ENCODE peak calls at places on chromosomes 7 and 10, in six cellular contexts. One of them, this sample, is unnamed.

GRCh38 chr7:125253454-125254182 is 324.0 kb upstream of the POT1 start:
- DNase-seq in HCT116: no peak
- DNase-seq in prostate gland: no peak
- DNase-seq in transverse colon: no peak
- DNase-seq in stomach: no peak
- DNase-seq in esophagus muscularis mucosa: no peak
- DNase-seq in this sample: no peak

GRCh38 chr7:156950381-156950858 is 908 bp downstream of the NOM1 start:
- DNase-seq in HCT116: no peak
- DNase-seq in prostate gland: no peak
- DNase-seq in transverse colon: no peak
- DNase-seq in stomach: no peak
- DNase-seq in esophagus muscularis mucosa: no peak
- DNase-seq in this sample: no peak

GRCh38 chr7:55142919-55143600 is 124.2 kb downstream of the EGFR start:
- DNase-seq in HCT116: no peak
- DNase-seq in prostate gland: no peak
- DNase-seq in transverse colon: no peak
- DNase-seq in stomach: no peak
- DNase-seq in esophagus muscularis mucosa: peak
- DNase-seq in this sample: no peak

GRCh38 chr10:113187066-113187777 is 237.2 kb downstream of the TCF7L2 start:
- DNase-seq in HCT116: no peak
- DNase-seq in prostate gland: no peak
- DNase-seq in transverse colon: no peak
- DNase-seq in stomach: peak
- DNase-seq in esophagus muscularis mucosa: peak
- DNase-seq in this sample: no peak

GRCh38 chr7:46713868-46714596 is 793.0 kb upstream of the IGFBP3 start:
- DNase-seq in HCT116: no peak
- DNase-seq in prostate gland: no peak
- DNase-seq in transverse colon: peak
- DNase-seq in stomach: peak
- DNase-seq in esophagus muscularis mucosa: no peak
- DNase-seq in this sample: no peak

GRCh38 chr7:1099637-1100036 is 11.7 kb downstream of the GPER1 start:
- DNase-seq in HCT116: no peak
- DNase-seq in prostate gland: no peak
- DNase-seq in transverse colon: no peak
- DNase-seq in stomach: no peak
- DNase-seq in esophagus muscularis mucosa: no peak
- DNase-seq in this sample: no peak

GRCh38 chr7:15007507-15007906 is 105.0 kb upstream of the DGKB start:
- DNase-seq in HCT116: peak
- DNase-seq in prostate gland: no peak
- DNase-seq in transverse colon: no peak
- DNase-seq in stomach: no peak
- DNase-seq in esophagus muscularis mucosa: no peak
- DNase-seq in this sample: no peak

GRCh38 chr7:143172354-143172753 is 10.9 kb upstream of the TAS2R39 start:
- DNase-seq in HCT116: no peak
- DNase-seq in prostate gland: peak
- DNase-seq in transverse colon: peak
- DNase-seq in stomach: peak
- DNase-seq in esophagus muscularis mucosa: no peak
- DNase-seq in this sample: no peak

GRCh38 chr10:103658049-103658577 is 164.6 kb downstream of the NEURL1 start:
- DNase-seq in HCT116: no peak
- DNase-seq in prostate gland: no peak
- DNase-seq in transverse colon: no peak
- DNase-seq in stomach: no peak
- DNase-seq in esophagus muscularis mucosa: no peak
- DNase-seq in this sample: no peak
- TF ChIP-seq POLR2A in HCT116: no peak
- TF ChIP-seq POLR2A in prostate gland: no peak
- TF ChIP-seq POLR2A in transverse colon: no peak
- TF ChIP-seq POLR2A in stomach: no peak
- TF ChIP-seq POLR2A in esophagus muscularis mucosa: no peak
- TF ChIP-seq POLR2A in this sample: no peak

GRCh38 chr7:139747662-139748372 is 30.0 kb downstream of the HIPK2 start:
- DNase-seq in HCT116: no peak
- DNase-seq in prostate gland: no peak
- DNase-seq in transverse colon: no peak
- DNase-seq in stomach: no peak
- DNase-seq in esophagus muscularis mucosa: no peak
- DNase-seq in this sample: no peak

GRCh38 chr7:139749545-139749944 is 28.3 kb downstream of the HIPK2 start:
- DNase-seq in HCT116: no peak
- DNase-seq in prostate gland: no peak
- DNase-seq in transverse colon: no peak
- DNase-seq in stomach: no peak
- DNase-seq in esophagus muscularis mucosa: no peak
- DNase-seq in this sample: no peak

GRCh38 chr7:139748936-139749335 is 28.9 kb downstream of the HIPK2 start:
- DNase-seq in HCT116: no peak
- DNase-seq in prostate gland: no peak
- DNase-seq in transverse colon: no peak
- DNase-seq in stomach: no peak
- DNase-seq in esophagus muscularis mucosa: no peak
- DNase-seq in this sample: no peak

GRCh38 chr7:139746652-139747051 is 31.1 kb downstream of the HIPK2 start:
- DNase-seq in HCT116: no peak
- DNase-seq in prostate gland: no peak
- DNase-seq in transverse colon: no peak
- DNase-seq in stomach: no peak
- DNase-seq in esophagus muscularis mucosa: no peak
- DNase-seq in this sample: no peak

DNA sequence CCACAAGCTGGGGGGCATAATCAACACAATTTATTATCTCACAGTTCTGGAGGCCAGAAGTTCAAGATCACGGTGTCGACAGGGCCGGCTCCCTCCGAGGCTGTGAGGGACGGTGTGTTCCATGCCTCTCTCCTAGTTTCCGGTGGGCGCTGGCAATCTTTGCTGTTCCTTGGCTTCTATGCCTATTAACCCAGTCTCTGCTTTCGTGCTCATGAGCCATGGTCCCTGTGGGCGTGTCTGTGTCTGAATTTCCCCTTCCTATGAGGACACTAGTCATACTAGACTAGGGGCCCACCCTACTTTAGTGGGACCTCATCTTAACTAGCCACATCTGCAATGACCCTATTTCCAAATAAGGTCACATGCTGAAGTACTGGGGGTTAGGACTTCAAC is 29.4 kb downstream of the HIPK2 start:
- DNase-seq in HCT116: no peak
- DNase-seq in prostate gland: no peak
- DNase-seq in transverse colon: no peak
- DNase-seq in stomach: no peak
- DNase-seq in esophagus muscularis mucosa: no peak
- DNase-seq in this sample: no peak
- TF ChIP-seq POLR2AphosphoS5 in HCT116: no peak
- TF ChIP-seq POLR2AphosphoS5 in prostate gland: no peak
- TF ChIP-seq POLR2AphosphoS5 in transverse colon: no peak
- TF ChIP-seq POLR2AphosphoS5 in stomach: no peak
- TF ChIP-seq POLR2AphosphoS5 in esophagus muscularis mucosa: no peak
- TF ChIP-seq POLR2AphosphoS5 in this sample: no peak

GRCh38 chr10:59907918-59908807 is 1.8 kb upstream of the CCDC6 start:
- DNase-seq in HCT116: peak
- DNase-seq in prostate gland: peak
- DNase-seq in transverse colon: peak
- DNase-seq in stomach: peak
- DNase-seq in esophagus muscularis mucosa: no peak
- DNase-seq in this sample: no peak
- TF ChIP-seq POLR2A in HCT116: peak
- TF ChIP-seq POLR2A in prostate gland: peak
- TF ChIP-seq POLR2A in transverse colon: peak
- TF ChIP-seq POLR2A in stomach: no peak
- TF ChIP-seq POLR2A in esophagus muscularis mucosa: no peak
- TF ChIP-seq POLR2A in this sample: peak

DNA sequence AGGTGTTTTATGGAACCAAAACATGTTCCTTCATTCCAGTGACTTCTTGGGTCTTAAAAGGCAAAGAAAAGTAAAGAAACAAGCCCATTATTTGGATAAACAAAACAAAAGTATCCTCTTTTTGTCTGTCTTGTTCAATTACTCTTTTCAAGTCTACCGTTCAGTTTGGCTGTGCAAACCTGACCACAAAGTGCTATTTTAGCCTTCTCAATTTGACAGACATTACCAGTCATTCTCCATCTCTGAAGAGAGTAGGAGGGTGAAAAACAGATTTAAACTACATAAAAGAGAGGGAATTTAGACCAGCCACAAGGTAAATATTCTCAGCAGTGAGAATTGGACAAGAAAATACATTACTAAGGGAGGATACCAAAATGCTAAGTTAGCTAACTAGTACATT is 145.2 kb downstream of the GRM3 start:
- DNase-seq in HCT116: no peak
- DNase-seq in prostate gland: no peak
- DNase-seq in transverse colon: no peak
- DNase-seq in stomach: no peak
- DNase-seq in esophagus muscularis mucosa: no peak
- DNase-seq in this sample: no peak
- TF ChIP-seq POLR2AphosphoS5 in HCT116: no peak
- TF ChIP-seq POLR2AphosphoS5 in prostate gland: no peak
- TF ChIP-seq POLR2AphosphoS5 in transverse colon: no peak
- TF ChIP-seq POLR2AphosphoS5 in stomach: no peak
- TF ChIP-seq POLR2AphosphoS5 in esophagus muscularis mucosa: no peak
- TF ChIP-seq POLR2AphosphoS5 in this sample: no peak

GRCh38 chr7:36388423-36388822 is 1.2 kb upstream of the ANLN start:
- DNase-seq in HCT116: no peak
- DNase-seq in prostate gland: no peak
- DNase-seq in transverse colon: no peak
- DNase-seq in stomach: no peak
- DNase-seq in esophagus muscularis mucosa: no peak
- DNase-seq in this sample: no peak

GRCh38 chr7:36387437-36388345 is 2.0 kb upstream of the ANLN start:
- DNase-seq in HCT116: peak
- DNase-seq in prostate gland: no peak
- DNase-seq in transverse colon: no peak
- DNase-seq in stomach: no peak
- DNase-seq in esophagus muscularis mucosa: no peak
- DNase-seq in this sample: no peak

GRCh38 chr7:36390199-36391090 is 783 bp downstream of the ANLN start:
- DNase-seq in HCT116: peak
- DNase-seq in prostate gland: peak
- DNase-seq in transverse colon: peak
- DNase-seq in stomach: peak
- DNase-seq in esophagus muscularis mucosa: no peak
- DNase-seq in this sample: no peak

GRCh38 chr7:36391436-36392198 is 2.0 kb downstream of the ANLN start:
- DNase-seq in HCT116: no peak
- DNase-seq in prostate gland: no peak
- DNase-seq in transverse colon: no peak
- DNase-seq in stomach: no peak
- DNase-seq in esophagus muscularis mucosa: no peak
- DNase-seq in this sample: peak

DNA sequence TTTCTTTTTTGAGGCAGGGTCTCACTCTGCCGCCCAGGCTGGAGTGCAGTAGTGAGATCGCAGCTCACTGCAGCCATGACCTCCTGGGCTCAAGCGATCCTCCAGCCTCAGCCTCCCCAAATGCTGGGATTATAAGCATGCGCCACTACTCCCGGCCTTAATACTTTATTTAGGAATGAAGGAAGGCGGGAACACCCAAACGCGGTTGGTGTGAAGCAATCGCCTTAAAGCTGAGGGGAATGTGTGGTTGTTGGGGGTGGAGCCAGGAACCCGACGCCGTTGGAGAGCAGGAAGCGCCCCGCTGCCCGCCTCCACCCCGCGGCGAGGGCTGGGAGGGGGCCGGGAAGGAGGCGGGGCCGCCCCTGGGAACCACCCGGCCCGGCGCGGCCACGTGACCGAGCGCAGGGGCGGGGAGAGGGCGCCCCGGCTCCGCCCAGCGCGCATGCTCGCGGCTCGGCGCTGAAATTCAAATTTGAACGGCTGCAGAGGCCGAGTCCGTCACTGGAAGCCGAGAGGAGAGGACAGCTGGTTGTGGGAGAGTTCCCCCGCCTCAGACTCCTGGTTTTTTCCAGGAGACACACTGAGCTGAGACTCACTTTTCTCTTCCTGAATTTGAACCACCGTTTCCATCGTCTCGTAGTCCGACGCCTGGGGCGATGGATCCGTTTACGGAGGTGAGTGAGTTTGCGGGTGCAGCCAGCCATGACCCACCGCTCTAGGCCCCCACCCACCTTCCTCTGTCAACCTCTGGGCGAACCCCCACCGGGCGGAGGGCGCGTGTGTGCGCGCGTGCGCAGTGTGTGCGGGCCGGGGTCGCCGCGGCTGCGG is at the start of gene ANLN:
- DNase-seq in HCT116: peak
- DNase-seq in prostate gland: peak
- DNase-seq in transverse colon: peak
- DNase-seq in stomach: peak
- DNase-seq in esophagus muscularis mucosa: peak
- DNase-seq in this sample: peak
- TF ChIP-seq POLR2A in HCT116: peak
- TF ChIP-seq POLR2A in prostate gland: peak
- TF ChIP-seq POLR2A in transverse colon: no peak
- TF ChIP-seq POLR2A in stomach: no peak
- TF ChIP-seq POLR2A in esophagus muscularis mucosa: no peak
- TF ChIP-seq POLR2A in this sample: peak

DNA sequence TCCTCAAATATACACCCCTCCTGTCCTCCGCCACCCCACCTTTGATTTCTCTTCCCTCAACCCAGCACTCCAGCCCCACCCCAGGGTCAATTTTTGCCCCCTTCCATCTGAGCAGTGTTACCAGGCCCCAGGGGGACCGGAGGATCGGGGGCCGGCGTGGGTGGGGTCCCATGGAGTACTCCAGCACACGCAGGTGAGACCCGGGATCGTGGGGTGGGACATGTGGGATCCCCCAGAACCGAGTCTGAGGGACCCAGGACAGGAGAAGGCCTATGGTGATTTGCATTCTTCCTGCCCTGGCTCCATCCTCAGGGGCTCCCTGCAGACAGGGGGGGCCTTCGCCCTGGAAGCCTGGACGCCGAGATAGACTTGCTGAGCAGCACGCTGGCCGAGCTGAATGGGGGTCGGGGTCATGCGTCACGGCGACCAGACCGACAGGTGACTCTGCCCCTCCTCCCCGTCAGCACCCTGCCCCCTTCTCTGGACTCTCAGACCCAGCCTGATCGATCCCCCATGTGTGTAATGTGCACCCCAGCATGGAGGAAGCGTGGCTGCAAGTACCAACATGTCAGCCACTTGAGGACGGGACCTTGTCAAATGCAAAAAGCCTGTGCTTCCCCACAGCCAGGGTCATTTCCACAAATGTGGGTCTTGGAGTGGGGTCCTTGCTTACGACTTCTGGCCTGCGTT is 754 bp downstream of the TRIP6 start:
- DNase-seq in HCT116: no peak
- DNase-seq in prostate gland: no peak
- DNase-seq in transverse colon: no peak
- DNase-seq in stomach: no peak
- DNase-seq in esophagus muscularis mucosa: no peak
- DNase-seq in this sample: no peak
- TF ChIP-seq POLR2AphosphoS5 in HCT116: no peak
- TF ChIP-seq POLR2AphosphoS5 in prostate gland: no peak
- TF ChIP-seq POLR2AphosphoS5 in transverse colon: no peak
- TF ChIP-seq POLR2AphosphoS5 in stomach: no peak
- TF ChIP-seq POLR2AphosphoS5 in esophagus muscularis mucosa: no peak
- TF ChIP-seq POLR2AphosphoS5 in this sample: no peak

GRCh38 chr10:29946953-29947700 is 112.3 kb downstream of the JCAD start:
- DNase-seq in HCT116: no peak
- DNase-seq in prostate gland: peak
- DNase-seq in transverse colon: no peak
- DNase-seq in stomach: peak
- DNase-seq in esophagus muscularis mucosa: no peak
- DNase-seq in this sample: no peak
- TF ChIP-seq POLR2A in HCT116: no peak
- TF ChIP-seq POLR2A in prostate gland: peak
- TF ChIP-seq POLR2A in transverse colon: no peak
- TF ChIP-seq POLR2A in stomach: no peak
- TF ChIP-seq POLR2A in esophagus muscularis mucosa: no peak
- TF ChIP-seq POLR2A in this sample: no peak

This sample was measured in GM12892.